ENCODE peak calls at places on chromosomes 4 and X, in seven cellular contexts. E is GM23248; L is small intestine; D is psoas muscle; V is naive thymus-derived CD4-positive, alpha-beta T cell; Y is esophagus squamous epithelium; H is IMR-90. I is an unnamed sample.

GRCh38 chr4:53646792-53647191 is 55.5 kb upstream of the LNX1 start:
- DNase-seq in E (no peak), L (peak; percentile 61), D (no peak), V (no peak), Y (no peak), H (no peak), I (no peak)

GRCh38 chrX:153628129-153628528 is 18.9 kb upstream of the DUSP9 start:
- DNase-seq in E (no peak), L (no peak), D (no peak), V (no peak), Y (no peak), H (no peak), I (no peak)

GRCh38 chr4:108045687-108046024 is 56.0 kb downstream of the HADH start:
- DNase-seq in E (peak; percentile 52), L (no peak), D (peak; percentile 59), V (peak; percentile 57), Y (no peak), H (no peak), I (peak; percentile 70)

GRCh38 chr4:186759990-186760389 is 36.3 kb upstream of the FAT1 start:
- DNase-seq in E (no peak), L (no peak), D (no peak), V (no peak), Y (no peak), H (no peak), I (no peak)

GRCh38 chrX:118507766-118508165 is 12.2 kb downstream of the DOCK11 start:
- DNase-seq in E (peak; percentile 32), L (no peak), D (no peak), V (no peak), Y (no peak), H (no peak), I (peak; percentile 55)

GRCh38 chrX:22467571-22467970 is 194.9 kb downstream of the CBLL2 start:
- DNase-seq in E (no peak), L (no peak), D (no peak), V (no peak), Y (no peak), H (no peak), I (no peak)

GRCh38 chr4:67292649-67293048 is 252.7 kb downstream of the CENPC start:
- DNase-seq in E (no peak), L (no peak), D (no peak), V (no peak), Y (no peak), H (no peak), I (no peak)

GRCh38 chr4:108325561-108325960 is 156.8 kb upstream of the LEF1 start:
- DNase-seq in E (no peak), L (no peak), D (no peak), V (no peak), Y (no peak), H (no peak), I (no peak)

GRCh38 chr4:131499139-131499873 is 1649.8 kb upstream of the PCDH10 start:
- DNase-seq in E (peak; percentile 1), L (no peak), D (no peak), V (no peak), Y (no peak), H (peak; percentile 35), I (peak; percentile 81)

GRCh38 chrX:106894392-106894909 is 8.7 kb downstream of the RIPPLY1 start:
- DNase-seq in E (peak; percentile 79), L (peak; percentile 53), D (peak; percentile 69), V (peak; percentile 51), Y (no peak), H (peak; percentile 73), I (peak; percentile 77)

GRCh38 chr4:127188847-127189246 is 443.9 kb upstream of the INTU start:
- DNase-seq in E (no peak), L (no peak), D (no peak), V (no peak), Y (no peak), H (peak; percentile 25), I (peak; percentile 33)

GRCh38 chr4:122584517-122584916 is 36.3 kb downstream of the IL21 start:
- DNase-seq in E (peak; percentile 92), L (no peak), D (no peak), V (peak; percentile 15), Y (no peak), H (peak; percentile 82), I (peak; percentile 94)

GRCh38 chr4:173217075-173217474 is 48.5 kb downstream of the GALNT7 start:
- DNase-seq in E (no peak), L (no peak), D (no peak), V (no peak), Y (no peak), H (no peak), I (no peak)

GRCh38 chrX:39508300-39508692 is 589.5 kb downstream of the BCOR start:
- DNase-seq in E (no peak), L (no peak), D (no peak), V (peak; percentile 39), Y (no peak), H (no peak), I (no peak)

GRCh38 chr4:141022221-141022760 is 111.0 kb downstream of the RNF150 start:
- DNase-seq in E (no peak), L (no peak), D (no peak), V (no peak), Y (no peak), H (no peak), I (no peak)

GRCh38 chr4:136934601-136935000 is 597.7 kb downstream of the PCDH18 start:
- DNase-seq in E (no peak), L (no peak), D (no peak), V (no peak), Y (no peak), H (no peak), I (peak; percentile 60)

GRCh38 chr4:104752337-104752736 is 257.6 kb upstream of the CXXC4 start:
- DNase-seq in E (no peak), L (no peak), D (no peak), V (no peak), Y (no peak), H (no peak), I (peak; percentile 37)

GRCh38 chr4:158176108-158176507 is 3.3 kb upstream of the GASK1B start:
- DNase-seq in E (peak; percentile 76), L (peak; percentile 59), D (no peak), V (no peak), Y (no peak), H (peak; percentile 57), I (peak; percentile 48)

GRCh38 chrX:331772-332495 is 13.3 kb upstream of the GTPBP6 start:
- DNase-seq in E (no peak), L (no peak), D (peak; percentile 54), V (no peak), Y (no peak), H (no peak), I (no peak)

GRCh38 chrX:332916-333610 is 14.5 kb upstream of the GTPBP6 start:
- DNase-seq in E (no peak), L (no peak), D (peak; percentile 48), V (no peak), Y (no peak), H (no peak), I (no peak)

GRCh38 chrX:332496-332860 is 13.9 kb upstream of the GTPBP6 start:
- DNase-seq in E (no peak), L (no peak), D (peak; percentile 39), V (no peak), Y (no peak), H (no peak), I (no peak)

GRCh38 chrX:330726-331144 is 12.1 kb upstream of the GTPBP6 start:
- DNase-seq in E (no peak), L (no peak), D (peak; percentile 47), V (no peak), Y (no peak), H (no peak), I (no peak)

GRCh38 chrX:331145-331771 is 12.7 kb upstream of the GTPBP6 start:
- DNase-seq in E (peak; percentile 78), L (no peak), D (peak; percentile 69), V (no peak), Y (no peak), H (peak; percentile 28), I (peak; percentile 49)
- H3K4me3 ChIP-seq in E (peak overlapping the region; percentile 48), L (no peak overlapping the region), D (peak overlapping the region; percentile 40), V (peak overlapping the region; percentile 39), Y (peak overlapping the region; percentile 34), H (no peak overlapping the region), I (no peak overlapping the region)

GRCh38 chr4:164383187-164384181 is 370.4 kb upstream of the SMIM31 start:
- DNase-seq in E (peak; percentile 6), L (no peak), D (no peak), V (no peak), Y (no peak), H (peak; percentile 0), I (peak; percentile 22)
- H3K4me3 ChIP-seq in E (no peak overlapping the region), L (no peak overlapping the region), D (peak overlapping the region; percentile 44), V (no peak overlapping the region), Y (peak overlapping the region; percentile 42), H (no peak overlapping the region), I (peak overlapping the region; percentile 31)

GRCh38 chrX:3960952-3961351 is 247.5 kb upstream of the PRKX start:
- DNase-seq in E (no peak), L (no peak), D (no peak), V (no peak), Y (no peak), H (no peak), I (no peak)

GRCh38 chrX:3963980-3964379 is 250.5 kb upstream of the PRKX start:
- DNase-seq in E (no peak), L (no peak), D (no peak), V (no peak), Y (no peak), H (no peak), I (no peak)

DNA sequence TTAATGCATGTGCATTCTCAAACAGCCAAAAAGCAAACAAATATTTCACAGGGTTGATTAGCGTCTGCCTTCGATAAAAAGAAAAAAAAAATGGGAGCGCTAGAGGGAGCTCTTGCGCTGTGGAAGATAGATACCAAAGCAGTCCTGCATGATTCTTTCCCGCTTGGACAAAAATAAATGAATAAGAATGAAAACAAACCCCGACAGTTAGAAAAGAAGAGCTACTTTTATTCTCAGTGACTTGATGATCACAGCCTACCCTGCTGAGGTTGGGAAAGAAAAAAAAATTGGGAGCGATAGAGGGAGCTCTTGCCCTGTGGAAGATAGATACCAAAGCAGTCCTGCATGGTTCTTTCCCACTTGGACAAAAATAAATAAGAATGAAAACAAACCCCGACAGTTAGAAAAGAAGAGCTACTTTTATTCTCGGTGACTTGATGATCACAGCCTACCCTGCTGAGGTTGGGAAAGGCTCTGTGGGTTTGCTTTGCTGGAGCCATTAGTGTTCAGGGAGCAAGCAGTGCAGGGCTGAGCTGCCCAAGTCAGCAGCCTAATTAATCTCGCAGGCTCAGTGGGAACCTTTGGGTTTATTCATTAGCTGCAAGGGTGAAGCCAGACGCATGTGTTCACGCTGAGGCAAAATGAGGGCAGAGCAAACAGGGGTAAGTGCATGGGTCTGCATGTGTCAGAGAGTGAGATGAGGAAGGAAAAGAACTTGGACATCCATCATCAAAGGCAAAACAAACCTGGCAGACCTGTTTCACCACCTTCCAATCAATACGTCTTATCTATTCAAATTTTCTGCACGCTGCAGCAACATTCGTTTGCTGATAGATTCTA is 249.3 kb upstream of the PRKX start:
- DNase-seq in E (peak; percentile 26), L (peak; percentile 13), D (no peak), V (no peak), Y (no peak), H (peak; percentile 16), I (peak; percentile 22)
- H3K4me3 ChIP-seq in E (no peak overlapping the region), L (no peak overlapping the region), D (no peak overlapping the region), V (no peak overlapping the region), Y (no peak overlapping the region), H (no peak overlapping the region), I (no peak overlapping the region)

DNA sequence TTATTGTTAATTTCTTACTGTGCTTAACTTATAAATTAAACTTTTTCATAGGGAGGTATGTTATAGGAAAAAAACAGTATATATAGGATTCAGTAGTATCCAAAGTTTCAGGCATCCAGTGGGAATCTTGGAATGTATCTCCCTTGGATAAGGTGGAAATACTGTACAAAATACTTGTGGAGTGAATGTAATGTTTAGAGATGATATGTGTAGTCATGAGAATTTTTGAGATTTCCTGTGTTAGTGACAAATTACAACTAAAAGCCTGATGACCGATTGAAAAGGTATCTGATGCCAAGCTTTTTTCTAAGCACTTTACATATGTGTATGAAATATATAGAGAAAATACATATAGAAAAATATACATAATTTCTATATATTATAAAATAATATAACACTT is 69.2 kb downstream of the STK32B start:
- DNase-seq in E (peak; percentile 10), L (no peak), D (no peak), V (no peak), Y (no peak), H (peak; percentile 34), I (no peak)
- H3K4me3 ChIP-seq in E (no peak overlapping the region), L (no peak overlapping the region), D (no peak overlapping the region), V (no peak overlapping the region), Y (no peak overlapping the region), H (no peak overlapping the region), I (no peak overlapping the region)